ENCODE peak calls at places on chromosomes 5 and 9, in ten cellular contexts. One of them, this sample, is unnamed.

GRCh38 chr9:121652037-121652837 is 803 bp downstream of the DAB2IP start:
- DNase-seq in sigmoid colon: no peak
- DNase-seq in breast epithelium: no peak
- DNase-seq in ovary: peak; percentile 64
- DNase-seq in GM12878: no peak
- DNase-seq in uterus: peak; percentile 43
- DNase-seq in IMR-90: no peak
- DNase-seq in tibial nerve: no peak
- DNase-seq in A549: no peak
- DNase-seq in adrenal gland: no peak
- DNase-seq in this sample: peak; percentile 55

GRCh38 chr9:74742792-74743389 is 144.8 kb downstream of the TRPM6 start:
- DNase-seq in A549: peak; percentile 33
- DNase-seq in GM12878: no peak
- DNase-seq in sigmoid colon: no peak
- DNase-seq in ovary: no peak
- DNase-seq in breast epithelium: no peak
- DNase-seq in IMR-90: peak; percentile 24
- DNase-seq in tibial nerve: peak; percentile 19
- DNase-seq in uterus: no peak
- DNase-seq in adrenal gland: peak; percentile 26
- DNase-seq in this sample: no peak

GRCh38 chr9:4796988-4797956 is 4.5 kb downstream of the RCL1 start:
- DNase-seq in tibial nerve: peak; percentile 31
- DNase-seq in ovary: no peak
- DNase-seq in adrenal gland: no peak
- DNase-seq in A549: peak; percentile 53
- DNase-seq in GM12878: no peak
- DNase-seq in IMR-90: peak; percentile 43
- DNase-seq in sigmoid colon: no peak
- DNase-seq in breast epithelium: no peak
- DNase-seq in uterus: no peak
- DNase-seq in this sample: no peak

GRCh38 chr9:98993570-98993945 is 49.9 kb downstream of the COL15A1 start:
- DNase-seq in tibial nerve: no peak
- DNase-seq in IMR-90: no peak
- DNase-seq in breast epithelium: no peak
- DNase-seq in uterus: no peak
- DNase-seq in A549: peak; percentile 33
- DNase-seq in sigmoid colon: no peak
- DNase-seq in GM12878: peak; percentile 53
- DNase-seq in ovary: no peak
- DNase-seq in adrenal gland: peak; percentile 18
- DNase-seq in this sample: no peak

GRCh38 chr9:127083133-127083532 is 39.3 kb downstream of the ANGPTL2 start:
- DNase-seq in IMR-90: no peak
- DNase-seq in GM12878: no peak
- DNase-seq in sigmoid colon: peak; percentile 41
- DNase-seq in adrenal gland: no peak
- DNase-seq in breast epithelium: no peak
- DNase-seq in uterus: no peak
- DNase-seq in A549: no peak
- DNase-seq in ovary: no peak
- DNase-seq in tibial nerve: no peak
- DNase-seq in this sample: no peak

GRCh38 chr9:114621561-114621960 is 10.5 kb downstream of the TMEM268 start:
- DNase-seq in IMR-90: no peak
- DNase-seq in A549: no peak
- DNase-seq in uterus: no peak
- DNase-seq in ovary: no peak
- DNase-seq in GM12878: no peak
- DNase-seq in tibial nerve: no peak
- DNase-seq in adrenal gland: no peak
- DNase-seq in breast epithelium: no peak
- DNase-seq in sigmoid colon: no peak
- DNase-seq in this sample: no peak

GRCh38 chr5:169039592-169039991 is 261.3 kb downstream of the SLIT3 start:
- DNase-seq in GM12878: no peak
- DNase-seq in ovary: no peak
- DNase-seq in A549: no peak
- DNase-seq in adrenal gland: no peak
- DNase-seq in breast epithelium: no peak
- DNase-seq in tibial nerve: no peak
- DNase-seq in uterus: no peak
- DNase-seq in IMR-90: no peak
- DNase-seq in sigmoid colon: no peak
- DNase-seq in this sample: no peak

GRCh38 chr5:107376546-107377276 is 294.0 kb downstream of the EFNA5 start:
- DNase-seq in GM12878: no peak
- DNase-seq in sigmoid colon: no peak
- DNase-seq in ovary: no peak
- DNase-seq in adrenal gland: no peak
- DNase-seq in uterus: no peak
- DNase-seq in IMR-90: peak; percentile 84
- DNase-seq in breast epithelium: no peak
- DNase-seq in A549: peak; percentile 48
- DNase-seq in tibial nerve: no peak
- DNase-seq in this sample: no peak

GRCh38 chr5:1668141-1668721 is 131.4 kb downstream of the MRPL36 start:
- DNase-seq in uterus: no peak
- DNase-seq in adrenal gland: peak; percentile 49
- DNase-seq in tibial nerve: no peak
- DNase-seq in IMR-90: no peak
- DNase-seq in A549: no peak
- DNase-seq in GM12878: no peak
- DNase-seq in sigmoid colon: no peak
- DNase-seq in ovary: peak; percentile 41
- DNase-seq in breast epithelium: peak; percentile 15
- DNase-seq in this sample: no peak

GRCh38 chr9:86700601-86701000 is 246.7 kb downstream of the GAS1 start:
- DNase-seq in sigmoid colon: no peak
- DNase-seq in IMR-90: peak; percentile 41
- DNase-seq in ovary: peak; percentile 64
- DNase-seq in uterus: peak; percentile 83
- DNase-seq in A549: no peak
- DNase-seq in adrenal gland: no peak
- DNase-seq in breast epithelium: peak; percentile 48
- DNase-seq in GM12878: no peak
- DNase-seq in tibial nerve: no peak
- DNase-seq in this sample: no peak

DNA sequence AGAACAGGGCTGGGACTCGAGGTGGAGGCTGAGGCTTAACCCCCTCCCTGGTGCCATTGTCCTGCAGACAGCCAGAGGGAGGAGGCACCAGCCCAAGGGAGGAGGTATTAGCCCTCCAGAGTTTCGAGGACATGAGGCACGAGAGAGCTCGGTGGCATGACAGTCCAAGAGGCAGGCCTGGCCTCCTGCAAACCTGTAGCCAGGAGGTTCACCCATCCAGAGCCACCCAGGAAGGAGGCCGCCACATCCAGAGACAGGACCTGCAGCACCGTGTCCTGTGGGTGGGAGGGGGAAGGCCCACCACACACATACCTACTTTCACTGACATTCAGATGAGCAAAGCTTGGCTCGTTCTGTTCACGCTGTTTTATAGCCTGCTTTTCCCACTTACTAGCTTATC is 75.2 kb upstream of the ADAMTS2 start:
- DNase-seq in IMR-90: no peak
- DNase-seq in adrenal gland: no peak
- DNase-seq in uterus: no peak
- DNase-seq in ovary: no peak
- DNase-seq in breast epithelium: no peak
- DNase-seq in tibial nerve: no peak
- DNase-seq in sigmoid colon: peak; percentile 45
- DNase-seq in GM12878: no peak
- DNase-seq in A549: no peak
- DNase-seq in this sample: peak; percentile 57
- TF ChIP-seq POLR2A in IMR-90: no peak
- TF ChIP-seq POLR2A in adrenal gland: no peak
- TF ChIP-seq POLR2A in uterus: no peak
- TF ChIP-seq POLR2A in ovary: no peak
- TF ChIP-seq POLR2A in breast epithelium: no peak
- TF ChIP-seq POLR2A in tibial nerve: no peak
- TF ChIP-seq POLR2A in sigmoid colon: no peak
- TF ChIP-seq POLR2A in GM12878: no peak
- TF ChIP-seq POLR2A in A549: no peak
- TF ChIP-seq POLR2A in this sample: no peak

GRCh38 chr5:173312821-173313220 is 15.4 kb downstream of the STC2 start:
- DNase-seq in A549: no peak
- DNase-seq in GM12878: no peak
- DNase-seq in sigmoid colon: no peak
- DNase-seq in adrenal gland: no peak
- DNase-seq in tibial nerve: no peak
- DNase-seq in uterus: no peak
- DNase-seq in IMR-90: no peak
- DNase-seq in breast epithelium: no peak
- DNase-seq in ovary: no peak
- DNase-seq in this sample: no peak

GRCh38 chr5:173314166-173314952 is 13.9 kb downstream of the STC2 start:
- DNase-seq in A549: no peak
- DNase-seq in adrenal gland: no peak
- DNase-seq in uterus: no peak
- DNase-seq in IMR-90: peak; percentile 41
- DNase-seq in GM12878: no peak
- DNase-seq in sigmoid colon: no peak
- DNase-seq in tibial nerve: no peak
- DNase-seq in ovary: no peak
- DNase-seq in breast epithelium: no peak
- DNase-seq in this sample: peak; percentile 25

GRCh38 chr5:173310861-173311515 is 17.2 kb downstream of the STC2 start:
- DNase-seq in A549: no peak
- DNase-seq in GM12878: no peak
- DNase-seq in breast epithelium: no peak
- DNase-seq in IMR-90: peak; percentile 29
- DNase-seq in adrenal gland: no peak
- DNase-seq in uterus: peak; percentile 79
- DNase-seq in tibial nerve: no peak
- DNase-seq in sigmoid colon: peak; percentile 87
- DNase-seq in ovary: peak; percentile 83
- DNase-seq in this sample: peak; percentile 34

GRCh38 chr5:173311818-173312585 is 16.2 kb downstream of the STC2 start:
- DNase-seq in uterus: no peak
- DNase-seq in tibial nerve: no peak
- DNase-seq in GM12878: no peak
- DNase-seq in IMR-90: no peak
- DNase-seq in breast epithelium: no peak
- DNase-seq in adrenal gland: no peak
- DNase-seq in sigmoid colon: no peak
- DNase-seq in A549: no peak
- DNase-seq in ovary: no peak
- DNase-seq in this sample: peak; percentile 29

DNA sequence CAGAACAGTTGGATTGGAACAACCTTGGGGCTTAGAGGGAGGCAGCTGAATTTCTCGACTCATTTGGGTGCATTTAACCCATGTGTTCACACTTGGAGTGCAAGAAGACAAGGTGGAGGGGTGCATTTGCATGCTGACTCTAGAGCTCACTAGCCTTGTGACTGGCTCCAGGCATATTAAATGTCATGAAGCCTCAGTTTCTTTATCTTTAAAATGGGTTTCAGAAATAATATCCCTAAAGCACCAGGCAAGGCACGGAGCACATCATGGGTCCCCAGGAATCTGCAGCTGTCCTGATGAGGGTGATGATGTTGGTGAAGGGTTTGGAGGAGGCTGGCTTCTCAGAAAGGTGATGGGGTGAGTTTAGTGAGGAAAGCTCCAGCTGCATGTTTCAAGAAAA is 14.9 kb downstream of the STC2 start:
- DNase-seq in A549: no peak
- DNase-seq in GM12878: no peak
- DNase-seq in ovary: no peak
- DNase-seq in breast epithelium: no peak
- DNase-seq in uterus: no peak
- DNase-seq in tibial nerve: no peak
- DNase-seq in IMR-90: peak; percentile 14
- DNase-seq in adrenal gland: no peak
- DNase-seq in sigmoid colon: no peak
- DNase-seq in this sample: no peak
- H3K4me1 ChIP-seq in A549: no peaks in the 10 kb centered on the region
- H3K4me1 ChIP-seq in GM12878: no peaks in the 10 kb centered on the region
- H3K4me1 ChIP-seq in ovary: peaks cover 18% of the 10 kb centered on the region
- H3K4me1 ChIP-seq in breast epithelium: no peaks in the 10 kb centered on the region
- H3K4me1 ChIP-seq in uterus: no peaks in the 10 kb centered on the region
- H3K4me1 ChIP-seq in tibial nerve: peaks cover 5% of the 10 kb centered on the region
- H3K4me1 ChIP-seq in IMR-90: peaks cover 31% of the 10 kb centered on the region
- H3K4me1 ChIP-seq in adrenal gland: peaks cover 24% of the 10 kb centered on the region
- H3K4me1 ChIP-seq in sigmoid colon: peaks cover 45% of the 10 kb centered on the region
- H3K4me1 ChIP-seq in this sample: no peaks in the 10 kb centered on the region

DNA sequence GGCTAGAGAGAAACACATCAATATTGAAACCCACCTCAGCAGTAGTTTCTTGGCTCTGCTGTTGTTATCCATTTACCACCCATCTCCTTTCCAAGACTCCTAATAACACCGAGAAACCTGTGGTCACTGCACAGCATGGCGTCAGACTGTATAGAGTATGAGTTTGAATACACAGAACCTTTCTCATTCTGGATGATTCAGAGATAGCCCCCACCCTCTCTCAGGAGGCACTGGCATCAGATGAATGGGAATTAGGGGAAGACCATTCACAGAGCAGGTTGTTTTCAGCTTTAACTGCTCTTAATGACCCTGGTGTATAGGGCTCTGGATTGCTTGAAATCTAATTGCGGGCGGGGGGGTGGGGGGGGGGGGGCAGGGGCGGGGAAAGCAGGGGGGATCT is 86.7 kb downstream of the GPR21 start:
- DNase-seq in ovary: no peak
- DNase-seq in IMR-90: no peak
- DNase-seq in adrenal gland: no peak
- DNase-seq in breast epithelium: no peak
- DNase-seq in GM12878: no peak
- DNase-seq in uterus: no peak
- DNase-seq in sigmoid colon: no peak
- DNase-seq in A549: no peak
- DNase-seq in tibial nerve: no peak
- DNase-seq in this sample: no peak
- H3K27ac ChIP-seq in ovary: no peak overlapping the region
- H3K27ac ChIP-seq in IMR-90: no peak overlapping the region
- H3K27ac ChIP-seq in adrenal gland: no peak overlapping the region
- H3K27ac ChIP-seq in breast epithelium: no peak overlapping the region
- H3K27ac ChIP-seq in GM12878: no peak overlapping the region
- H3K27ac ChIP-seq in uterus: no peak overlapping the region
- H3K27ac ChIP-seq in sigmoid colon: peak overlapping the region; percentile 63
- H3K27ac ChIP-seq in A549: no peak overlapping the region
- H3K27ac ChIP-seq in tibial nerve: no peak overlapping the region
- H3K27ac ChIP-seq in this sample: no peak overlapping the region

DNA sequence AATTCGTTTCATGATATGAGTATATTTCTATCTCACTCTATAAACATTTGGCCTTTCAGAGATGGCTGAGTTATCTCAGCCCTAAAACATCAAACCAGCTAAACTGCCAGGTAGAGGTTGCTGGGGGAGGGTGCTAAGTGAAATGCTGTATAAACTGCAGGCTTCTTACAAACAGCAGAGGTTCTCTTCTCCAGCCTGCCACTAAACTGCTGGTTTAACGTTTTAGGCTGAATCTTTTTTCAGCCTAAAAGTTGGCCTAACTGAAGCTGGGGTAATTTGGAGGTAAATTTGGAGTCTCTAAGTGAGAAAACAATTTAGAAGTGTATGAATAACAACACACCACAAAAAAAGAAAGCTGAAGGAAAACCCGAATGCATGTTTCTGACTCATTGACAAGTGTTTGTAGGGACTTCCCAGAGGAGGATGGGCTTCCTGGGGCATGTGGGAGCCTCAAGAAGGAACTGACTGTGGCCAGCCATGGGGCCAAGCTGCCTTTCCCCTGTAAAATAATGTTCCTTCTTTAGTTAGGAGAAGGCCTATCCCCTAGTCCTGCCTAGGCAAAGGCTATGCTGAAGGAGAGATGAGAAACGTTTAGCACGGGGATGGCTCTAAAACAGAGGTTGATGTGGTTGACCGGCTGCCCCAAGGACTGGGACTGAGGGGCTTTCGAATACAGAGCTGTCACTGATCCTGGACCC is 44.3 kb downstream of the SLC28A3 start:
- DNase-seq in GM12878: peak; percentile 66
- DNase-seq in sigmoid colon: no peak
- DNase-seq in breast epithelium: no peak
- DNase-seq in A549: peak; percentile 15
- DNase-seq in adrenal gland: no peak
- DNase-seq in tibial nerve: no peak
- DNase-seq in uterus: no peak
- DNase-seq in ovary: no peak
- DNase-seq in IMR-90: peak; percentile 90
- DNase-seq in this sample: no peak
- TF ChIP-seq POLR2A in GM12878: peak; percentile 18
- TF ChIP-seq POLR2A in sigmoid colon: no peak
- TF ChIP-seq POLR2A in breast epithelium: no peak
- TF ChIP-seq POLR2A in A549: no peak
- TF ChIP-seq POLR2A in adrenal gland: no peak
- TF ChIP-seq POLR2A in tibial nerve: no peak
- TF ChIP-seq POLR2A in uterus: no peak
- TF ChIP-seq POLR2A in ovary: no peak
- TF ChIP-seq POLR2A in IMR-90: no peak
- TF ChIP-seq POLR2A in this sample: no peak